ENCODE peak calls at places on chromosomes 5 and 9, in nine cellular contexts. One of them, this sample, is unnamed.

GRCh38 chr5:12592228-12592627 is 688.0 kb upstream of the CTNND2 start:
- DNase-seq in iPS-NIHi11: no peak
- DNase-seq in fibroblast of pulmonary artery: no peak
- DNase-seq in A172: no peak
- DNase-seq in ELR: no peak
- DNase-seq in stimulated activated CD4-positive, alpha-beta T cell treated with anti-CD3 and anti-CD28 coated beads, Interleukin-2, amount 100 ng/mL, for 48 hours: no peak
- DNase-seq in HT1080: no peak
- DNase-seq in NCI-H524: no peak
- DNase-seq in hepatic stellate cell: no peak
- DNase-seq in this sample: no peak

GRCh38 chr5:56303511-56303910 is 70.4 kb upstream of the ANKRD55 start:
- DNase-seq in iPS-NIHi11: no peak
- DNase-seq in fibroblast of pulmonary artery: no peak
- DNase-seq in A172: no peak
- DNase-seq in ELR: peak
- DNase-seq in stimulated activated CD4-positive, alpha-beta T cell treated with anti-CD3 and anti-CD28 coated beads, Interleukin-2, amount 100 ng/mL, for 48 hours: no peak
- DNase-seq in HT1080: no peak
- DNase-seq in NCI-H524: no peak
- DNase-seq in hepatic stellate cell: no peak
- DNase-seq in this sample: no peak

GRCh38 chr9:82376677-82377232 is 388.2 kb downstream of the SPATA31D1 start:
- DNase-seq in iPS-NIHi11: no peak
- DNase-seq in fibroblast of pulmonary artery: no peak
- DNase-seq in A172: no peak
- DNase-seq in ELR: no peak
- DNase-seq in stimulated activated CD4-positive, alpha-beta T cell treated with anti-CD3 and anti-CD28 coated beads, Interleukin-2, amount 100 ng/mL, for 48 hours: no peak
- DNase-seq in HT1080: no peak
- DNase-seq in NCI-H524: no peak
- DNase-seq in hepatic stellate cell: no peak
- DNase-seq in this sample: no peak

GRCh38 chr9:101711330-101711941 is 27.0 kb downstream of the GRIN3A start:
- DNase-seq in iPS-NIHi11: peak
- DNase-seq in fibroblast of pulmonary artery: no peak
- DNase-seq in A172: peak
- DNase-seq in ELR: peak
- DNase-seq in stimulated activated CD4-positive, alpha-beta T cell treated with anti-CD3 and anti-CD28 coated beads, Interleukin-2, amount 100 ng/mL, for 48 hours: peak
- DNase-seq in HT1080: peak
- DNase-seq in NCI-H524: peak
- DNase-seq in hepatic stellate cell: no peak
- DNase-seq in this sample: no peak

GRCh38 chr9:115262477-115262876 is 144.5 kb upstream of the TNC start:
- DNase-seq in iPS-NIHi11: peak
- DNase-seq in fibroblast of pulmonary artery: peak
- DNase-seq in A172: peak
- DNase-seq in ELR: peak
- DNase-seq in stimulated activated CD4-positive, alpha-beta T cell treated with anti-CD3 and anti-CD28 coated beads, Interleukin-2, amount 100 ng/mL, for 48 hours: no peak
- DNase-seq in HT1080: peak
- DNase-seq in NCI-H524: peak
- DNase-seq in hepatic stellate cell: no peak
- DNase-seq in this sample: peak

GRCh38 chr5:131536211-131536826 is 98.7 kb downstream of the RAPGEF6 start:
- DNase-seq in iPS-NIHi11: no peak
- DNase-seq in fibroblast of pulmonary artery: peak
- DNase-seq in A172: peak
- DNase-seq in ELR: peak
- DNase-seq in stimulated activated CD4-positive, alpha-beta T cell treated with anti-CD3 and anti-CD28 coated beads, Interleukin-2, amount 100 ng/mL, for 48 hours: no peak
- DNase-seq in HT1080: peak
- DNase-seq in NCI-H524: peak
- DNase-seq in hepatic stellate cell: no peak
- DNase-seq in this sample: no peak

GRCh38 chr5:3225201-3225960 is 370.3 kb upstream of the IRX1 start:
- DNase-seq in iPS-NIHi11: no peak
- DNase-seq in fibroblast of pulmonary artery: no peak
- DNase-seq in A172: no peak
- DNase-seq in ELR: no peak
- DNase-seq in stimulated activated CD4-positive, alpha-beta T cell treated with anti-CD3 and anti-CD28 coated beads, Interleukin-2, amount 100 ng/mL, for 48 hours: no peak
- DNase-seq in HT1080: no peak
- DNase-seq in NCI-H524: no peak
- DNase-seq in hepatic stellate cell: no peak
- DNase-seq in this sample: no peak

GRCh38 chr5:179804599-179804947 is 2.1 kb downstream of the MGAT4B start:
- DNase-seq in iPS-NIHi11: no peak
- DNase-seq in fibroblast of pulmonary artery: no peak
- DNase-seq in A172: no peak
- DNase-seq in ELR: no peak
- DNase-seq in stimulated activated CD4-positive, alpha-beta T cell treated with anti-CD3 and anti-CD28 coated beads, Interleukin-2, amount 100 ng/mL, for 48 hours: no peak
- DNase-seq in HT1080: no peak
- DNase-seq in NCI-H524: no peak
- DNase-seq in hepatic stellate cell: no peak
- DNase-seq in this sample: no peak

GRCh38 chr9:93594041-93594756 is 17.8 kb downstream of the PHF2 start:
- DNase-seq in iPS-NIHi11: peak
- DNase-seq in fibroblast of pulmonary artery: no peak
- DNase-seq in A172: peak
- DNase-seq in ELR: no peak
- DNase-seq in stimulated activated CD4-positive, alpha-beta T cell treated with anti-CD3 and anti-CD28 coated beads, Interleukin-2, amount 100 ng/mL, for 48 hours: no peak
- DNase-seq in HT1080: peak
- DNase-seq in NCI-H524: no peak
- DNase-seq in hepatic stellate cell: no peak
- DNase-seq in this sample: no peak

GRCh38 chr5:23893561-23893960 is 386.2 kb downstream of the PRDM9 start:
- DNase-seq in iPS-NIHi11: no peak
- DNase-seq in fibroblast of pulmonary artery: no peak
- DNase-seq in A172: no peak
- DNase-seq in ELR: no peak
- DNase-seq in stimulated activated CD4-positive, alpha-beta T cell treated with anti-CD3 and anti-CD28 coated beads, Interleukin-2, amount 100 ng/mL, for 48 hours: no peak
- DNase-seq in HT1080: no peak
- DNase-seq in NCI-H524: no peak
- DNase-seq in hepatic stellate cell: no peak
- DNase-seq in this sample: no peak

GRCh38 chr9:107279084-107279483 is 4.0 kb upstream of the RAD23B start:
- DNase-seq in iPS-NIHi11: no peak
- DNase-seq in fibroblast of pulmonary artery: no peak
- DNase-seq in A172: no peak
- DNase-seq in ELR: no peak
- DNase-seq in stimulated activated CD4-positive, alpha-beta T cell treated with anti-CD3 and anti-CD28 coated beads, Interleukin-2, amount 100 ng/mL, for 48 hours: no peak
- DNase-seq in HT1080: no peak
- DNase-seq in NCI-H524: no peak
- DNase-seq in hepatic stellate cell: no peak
- DNase-seq in this sample: no peak

GRCh38 chr5:126386146-126386545 is 37.1 kb upstream of the GRAMD2B start:
- DNase-seq in iPS-NIHi11: no peak
- DNase-seq in fibroblast of pulmonary artery: no peak
- DNase-seq in A172: no peak
- DNase-seq in ELR: no peak
- DNase-seq in stimulated activated CD4-positive, alpha-beta T cell treated with anti-CD3 and anti-CD28 coated beads, Interleukin-2, amount 100 ng/mL, for 48 hours: no peak
- DNase-seq in HT1080: no peak
- DNase-seq in NCI-H524: no peak
- DNase-seq in hepatic stellate cell: no peak
- DNase-seq in this sample: no peak

GRCh38 chr5:124199902-124200301 is 546.5 kb downstream of the ZNF608 start:
- DNase-seq in iPS-NIHi11: no peak
- DNase-seq in fibroblast of pulmonary artery: no peak
- DNase-seq in A172: no peak
- DNase-seq in ELR: no peak
- DNase-seq in stimulated activated CD4-positive, alpha-beta T cell treated with anti-CD3 and anti-CD28 coated beads, Interleukin-2, amount 100 ng/mL, for 48 hours: no peak
- DNase-seq in HT1080: no peak
- DNase-seq in NCI-H524: no peak
- DNase-seq in hepatic stellate cell: no peak
- DNase-seq in this sample: no peak

GRCh38 chr5:61232490-61232889 is 70.2 kb upstream of the SMIM15 start:
- DNase-seq in iPS-NIHi11: no peak
- DNase-seq in fibroblast of pulmonary artery: no peak
- DNase-seq in A172: no peak
- DNase-seq in ELR: no peak
- DNase-seq in stimulated activated CD4-positive, alpha-beta T cell treated with anti-CD3 and anti-CD28 coated beads, Interleukin-2, amount 100 ng/mL, for 48 hours: no peak
- DNase-seq in HT1080: no peak
- DNase-seq in NCI-H524: no peak
- DNase-seq in hepatic stellate cell: no peak
- DNase-seq in this sample: no peak

GRCh38 chr9:14314929-14315753 is 1.2 kb upstream of the NFIB start:
- DNase-seq in iPS-NIHi11: peak
- DNase-seq in fibroblast of pulmonary artery: peak
- DNase-seq in A172: peak
- DNase-seq in ELR: peak
- DNase-seq in stimulated activated CD4-positive, alpha-beta T cell treated with anti-CD3 and anti-CD28 coated beads, Interleukin-2, amount 100 ng/mL, for 48 hours: no peak
- DNase-seq in HT1080: peak
- DNase-seq in NCI-H524: peak
- DNase-seq in hepatic stellate cell: peak
- DNase-seq in this sample: peak